ENCODE peak calls at places on chromosomes 2 and 18, in four cellular contexts. One of them, this sample, is unnamed.

GRCh38 chr2:218832520-218832919 is 917 bp upstream of the PRKAG3 start:
- DNase-seq in AG09309: no peak
- DNase-seq in tibial nerve: peak
- DNase-seq in choroid plexus epithelial cell: no peak
- DNase-seq in this sample: no peak

GRCh38 chr2:224308267-224308911 is 93.5 kb downstream of the FAM124B start:
- DNase-seq in AG09309: no peak
- DNase-seq in tibial nerve: no peak
- DNase-seq in choroid plexus epithelial cell: no peak
- DNase-seq in this sample: no peak

GRCh38 chr2:71471276-71471675 is 17.9 kb downstream of the DYSF start:
- DNase-seq in AG09309: no peak
- DNase-seq in tibial nerve: no peak
- DNase-seq in choroid plexus epithelial cell: peak
- DNase-seq in this sample: no peak

GRCh38 chr2:11753452-11753885 is 7.0 kb downstream of the LPIN1 start:
- DNase-seq in AG09309: no peak
- DNase-seq in tibial nerve: no peak
- DNase-seq in choroid plexus epithelial cell: no peak
- DNase-seq in this sample: no peak

GRCh38 chr2:36710858-36711520 is 14.5 kb downstream of the VIT start:
- DNase-seq in AG09309: no peak
- DNase-seq in tibial nerve: no peak
- DNase-seq in choroid plexus epithelial cell: no peak
- DNase-seq in this sample: no peak

GRCh38 chr18:45166341-45167108 is 448.8 kb upstream of the SLC14A2 start:
- DNase-seq in AG09309: peak
- DNase-seq in tibial nerve: no peak
- DNase-seq in choroid plexus epithelial cell: peak
- DNase-seq in this sample: no peak

GRCh38 chr2:42089340-42089925 is 41.6 kb downstream of the PKDCC start:
- DNase-seq in AG09309: no peak
- DNase-seq in tibial nerve: no peak
- DNase-seq in choroid plexus epithelial cell: peak
- DNase-seq in this sample: no peak

GRCh38 chr2:70514612-70515055 is 39.0 kb downstream of the TGFA start:
- DNase-seq in AG09309: no peak
- DNase-seq in tibial nerve: no peak
- DNase-seq in choroid plexus epithelial cell: no peak
- DNase-seq in this sample: no peak

GRCh38 chr18:79952996-79953559 is 1.6 kb upstream of the SLC66A2 start:
- DNase-seq in AG09309: no peak
- DNase-seq in tibial nerve: no peak
- DNase-seq in choroid plexus epithelial cell: no peak
- DNase-seq in this sample: no peak

GRCh38 chr18:60893331-60894114 is 439.7 kb upstream of the CDH20 start:
- DNase-seq in AG09309: no peak
- DNase-seq in tibial nerve: no peak
- DNase-seq in choroid plexus epithelial cell: no peak
- DNase-seq in this sample: no peak

GRCh38 chr2:80338794-80339193 is 34.2 kb upstream of the LRRTM1 start:
- DNase-seq in AG09309: no peak
- DNase-seq in tibial nerve: no peak
- DNase-seq in choroid plexus epithelial cell: no peak
- DNase-seq in this sample: no peak

GRCh38 chr2:173552540-173552939 is 197.9 kb downstream of the CDCA7 start:
- DNase-seq in AG09309: no peak
- DNase-seq in tibial nerve: no peak
- DNase-seq in choroid plexus epithelial cell: no peak
- DNase-seq in this sample: no peak

GRCh38 chr18:79100944-79101343 is 31.8 kb downstream of the ATP9B start:
- DNase-seq in AG09309: no peak
- DNase-seq in tibial nerve: no peak
- DNase-seq in choroid plexus epithelial cell: no peak
- DNase-seq in this sample: no peak

GRCh38 chr2:227188292-227188691 is 23.9 kb downstream of the COL4A3 start:
- DNase-seq in AG09309: peak
- DNase-seq in tibial nerve: no peak
- DNase-seq in choroid plexus epithelial cell: peak
- DNase-seq in this sample: no peak

GRCh38 chr2:238794050-238794449 is 53.8 kb upstream of the TWIST2 start:
- DNase-seq in AG09309: no peak
- DNase-seq in tibial nerve: no peak
- DNase-seq in choroid plexus epithelial cell: no peak
- DNase-seq in this sample: no peak

GRCh38 chr2:52794611-52795010 is 973.0 kb upstream of the CHAC2 start:
- DNase-seq in AG09309: no peak
- DNase-seq in tibial nerve: no peak
- DNase-seq in choroid plexus epithelial cell: no peak
- DNase-seq in this sample: no peak

GRCh38 chr2:151326532-151326931 is 30.9 kb upstream of the TNFAIP6 start:
- DNase-seq in AG09309: no peak
- DNase-seq in tibial nerve: no peak
- DNase-seq in choroid plexus epithelial cell: no peak
- DNase-seq in this sample: no peak

GRCh38 chr2:151329998-151330397 is 27.4 kb upstream of the TNFAIP6 start:
- DNase-seq in AG09309: no peak
- DNase-seq in tibial nerve: no peak
- DNase-seq in choroid plexus epithelial cell: no peak
- DNase-seq in this sample: no peak

GRCh38 chr2:151325696-151326095 is 31.7 kb upstream of the TNFAIP6 start:
- DNase-seq in AG09309: no peak
- DNase-seq in tibial nerve: no peak
- DNase-seq in choroid plexus epithelial cell: no peak
- DNase-seq in this sample: no peak
- H3K4me3 ChIP-seq in AG09309: no peak
- H3K4me3 ChIP-seq in tibial nerve: no peak
- H3K4me3 ChIP-seq in choroid plexus epithelial cell: no peak
- H3K4me3 ChIP-seq in this sample: no peak

DNA sequence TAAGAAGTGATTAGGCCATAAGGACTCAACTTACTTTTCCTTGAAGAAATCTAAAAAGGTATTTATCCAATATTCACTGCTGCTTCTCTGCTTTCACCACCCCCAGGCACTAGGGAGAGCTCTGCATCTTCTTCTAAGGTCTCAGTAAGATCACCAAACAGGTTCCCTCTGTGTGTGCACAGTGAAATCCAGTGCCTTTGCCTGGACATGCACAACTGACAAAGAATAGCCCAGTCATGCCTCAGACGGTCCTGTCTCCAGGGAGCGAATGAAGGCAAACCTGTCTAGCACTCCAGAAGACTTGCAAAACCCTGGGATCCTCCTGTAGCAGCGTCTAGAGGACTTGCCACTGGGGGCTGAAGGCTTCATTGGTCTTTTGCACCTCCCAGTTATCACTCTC is 344.5 kb upstream of the LRATD1 start:
- DNase-seq in AG09309: no peak
- DNase-seq in tibial nerve: no peak
- DNase-seq in choroid plexus epithelial cell: no peak
- DNase-seq in this sample: peak
- TF ChIP-seq CTCF in AG09309: no peak
- TF ChIP-seq CTCF in tibial nerve: no peak
- TF ChIP-seq CTCF in choroid plexus epithelial cell: no peak
- TF ChIP-seq CTCF in this sample: no peak

GRCh38 chr2:172096661-172097547 is 5.8 kb downstream of the DLX2 start:
- DNase-seq in AG09309: peak
- DNase-seq in tibial nerve: no peak
- DNase-seq in choroid plexus epithelial cell: peak
- DNase-seq in this sample: peak
- H3K4me3 ChIP-seq in AG09309: peak
- H3K4me3 ChIP-seq in tibial nerve: peak
- H3K4me3 ChIP-seq in choroid plexus epithelial cell: peak
- H3K4me3 ChIP-seq in this sample: peak

GRCh38 chr2:130727286-130727924 is 1.5 kb upstream of the GPR148 start:
- DNase-seq in AG09309: no peak
- DNase-seq in tibial nerve: peak
- DNase-seq in choroid plexus epithelial cell: peak
- DNase-seq in this sample: peak

GRCh38 chr2:130720528-130720927 is 8.3 kb upstream of the GPR148 start:
- DNase-seq in AG09309: no peak
- DNase-seq in tibial nerve: no peak
- DNase-seq in choroid plexus epithelial cell: no peak
- DNase-seq in this sample: no peak

GRCh38 chr2:130728007-130728454 is 839 bp upstream of the GPR148 start:
- DNase-seq in AG09309: no peak
- DNase-seq in tibial nerve: no peak
- DNase-seq in choroid plexus epithelial cell: peak
- DNase-seq in this sample: peak

GRCh38 chr2:130726614-130727180 is 2.2 kb upstream of the GPR148 start:
- DNase-seq in AG09309: no peak
- DNase-seq in tibial nerve: no peak
- DNase-seq in choroid plexus epithelial cell: no peak
- DNase-seq in this sample: no peak

DNA sequence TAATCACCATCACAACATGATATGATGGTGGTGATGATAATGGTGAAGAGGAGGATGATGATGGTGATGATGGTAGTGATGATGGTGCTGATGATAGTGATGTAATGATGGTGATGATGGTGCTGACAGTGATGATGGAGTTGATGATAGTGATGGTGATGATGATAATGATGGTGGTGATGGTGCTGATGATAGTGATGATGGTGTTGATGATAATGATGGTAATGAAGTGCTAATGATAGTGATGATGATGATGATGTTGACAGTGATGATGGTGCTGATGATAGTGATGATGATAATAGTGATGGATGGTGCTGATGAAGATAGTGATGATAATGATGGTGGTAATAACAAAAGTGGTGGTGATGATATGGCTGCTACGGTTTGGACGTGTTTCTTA is 4.4 kb upstream of the GPR148 start:
- DNase-seq in AG09309: no peak
- DNase-seq in tibial nerve: no peak
- DNase-seq in choroid plexus epithelial cell: no peak
- DNase-seq in this sample: no peak
- TF ChIP-seq CTCF in AG09309: no peak
- TF ChIP-seq CTCF in tibial nerve: no peak
- TF ChIP-seq CTCF in choroid plexus epithelial cell: no peak
- TF ChIP-seq CTCF in this sample: no peak

DNA sequence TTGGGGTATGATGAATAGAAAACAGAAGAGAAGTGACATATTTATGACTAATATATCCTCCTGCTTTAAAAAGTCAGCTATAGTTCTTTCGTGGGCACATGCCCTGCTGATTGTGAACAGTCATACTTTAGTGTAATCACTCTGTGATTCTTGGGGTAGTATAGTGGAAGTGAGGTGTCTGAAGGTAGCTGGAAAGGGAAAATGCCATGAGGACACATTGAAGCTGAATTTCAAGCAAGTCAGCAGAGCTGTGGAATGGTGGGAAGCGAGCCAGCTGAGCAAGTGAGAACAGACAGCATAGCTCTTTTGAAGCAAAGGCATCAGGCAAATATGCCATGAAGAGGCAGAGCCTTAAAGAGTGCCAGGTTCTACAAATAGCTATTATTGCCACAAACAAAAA is 20.7 kb downstream of the NETO1 start:
- DNase-seq in AG09309: no peak
- DNase-seq in tibial nerve: no peak
- DNase-seq in choroid plexus epithelial cell: no peak
- DNase-seq in this sample: no peak
- H3K4me3 ChIP-seq in AG09309: no peak
- H3K4me3 ChIP-seq in tibial nerve: no peak
- H3K4me3 ChIP-seq in choroid plexus epithelial cell: no peak
- H3K4me3 ChIP-seq in this sample: no peak

GRCh38 chr2:27442282-27442980 is at the start of gene KRTCAP3:
- DNase-seq in AG09309: no peak
- DNase-seq in tibial nerve: no peak
- DNase-seq in choroid plexus epithelial cell: no peak
- DNase-seq in this sample: peak
- TF ChIP-seq CTCF in AG09309: no peak
- TF ChIP-seq CTCF in tibial nerve: no peak
- TF ChIP-seq CTCF in choroid plexus epithelial cell: no peak
- TF ChIP-seq CTCF in this sample: peak

GRCh38 chr2:64327129-64327509 is 126.8 kb upstream of the LGALSL start:
- DNase-seq in AG09309: no peak
- DNase-seq in tibial nerve: no peak
- DNase-seq in choroid plexus epithelial cell: no peak
- DNase-seq in this sample: no peak

GRCh38 chr2:64325852-64326577 is 127.9 kb upstream of the LGALSL start:
- DNase-seq in AG09309: no peak
- DNase-seq in tibial nerve: no peak
- DNase-seq in choroid plexus epithelial cell: no peak
- DNase-seq in this sample: no peak

GRCh38 chr2:64326578-64327050 is 127.3 kb upstream of the LGALSL start:
- DNase-seq in AG09309: no peak
- DNase-seq in tibial nerve: no peak
- DNase-seq in choroid plexus epithelial cell: no peak
- DNase-seq in this sample: no peak

GRCh38 chr2:64328415-64328722 is 125.6 kb upstream of the LGALSL start:
- DNase-seq in AG09309: no peak
- DNase-seq in tibial nerve: no peak
- DNase-seq in choroid plexus epithelial cell: no peak
- DNase-seq in this sample: no peak

DNA sequence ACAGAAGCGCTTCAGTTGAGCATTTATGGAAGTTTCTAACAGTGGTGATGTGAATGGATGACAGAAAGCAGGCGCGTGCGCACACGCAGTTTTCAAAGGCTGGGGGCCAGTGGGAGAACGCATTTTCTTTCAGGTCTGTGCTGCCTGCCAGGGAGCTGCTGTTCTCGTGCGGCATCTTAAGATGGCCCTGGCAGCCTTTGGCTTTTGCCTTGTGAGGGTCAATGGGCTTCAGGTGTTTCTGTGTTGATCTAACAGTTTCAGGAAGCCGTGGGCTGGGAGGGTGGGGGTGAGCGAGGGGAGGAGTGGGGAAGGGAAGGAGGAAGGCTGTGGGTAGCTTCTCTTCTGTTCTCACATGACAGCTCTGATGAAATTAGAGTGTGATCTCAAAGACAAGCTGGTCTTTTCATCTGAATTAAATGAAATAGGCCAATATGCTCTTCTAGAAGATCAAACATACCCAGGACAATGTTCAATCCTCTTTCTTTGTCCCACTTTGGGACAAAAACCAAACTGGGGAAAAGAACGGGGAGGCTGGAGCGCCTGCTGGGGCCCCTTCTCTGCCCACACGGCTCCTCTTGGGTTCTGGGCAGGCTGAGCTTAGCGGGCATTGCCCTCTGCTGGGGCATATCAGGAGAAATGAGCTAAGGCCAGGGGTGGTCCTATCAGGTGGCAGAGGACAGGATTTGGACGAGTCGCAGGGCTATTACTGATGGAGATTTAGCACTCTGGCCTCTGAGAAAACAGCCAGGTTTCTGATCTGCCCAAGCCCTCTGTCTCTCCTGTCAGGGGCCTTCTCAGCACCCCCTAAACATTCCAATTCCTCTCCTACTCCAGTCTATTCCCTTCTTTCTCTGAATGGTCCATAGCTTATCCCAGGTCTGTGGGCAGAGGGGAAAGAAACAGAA is 126.2 kb upstream of the LGALSL start:
- DNase-seq in AG09309: no peak
- DNase-seq in tibial nerve: no peak
- DNase-seq in choroid plexus epithelial cell: peak
- DNase-seq in this sample: no peak
- H3K4me3 ChIP-seq in AG09309: no peak
- H3K4me3 ChIP-seq in tibial nerve: peak
- H3K4me3 ChIP-seq in choroid plexus epithelial cell: peak
- H3K4me3 ChIP-seq in this sample: no peak

DNA sequence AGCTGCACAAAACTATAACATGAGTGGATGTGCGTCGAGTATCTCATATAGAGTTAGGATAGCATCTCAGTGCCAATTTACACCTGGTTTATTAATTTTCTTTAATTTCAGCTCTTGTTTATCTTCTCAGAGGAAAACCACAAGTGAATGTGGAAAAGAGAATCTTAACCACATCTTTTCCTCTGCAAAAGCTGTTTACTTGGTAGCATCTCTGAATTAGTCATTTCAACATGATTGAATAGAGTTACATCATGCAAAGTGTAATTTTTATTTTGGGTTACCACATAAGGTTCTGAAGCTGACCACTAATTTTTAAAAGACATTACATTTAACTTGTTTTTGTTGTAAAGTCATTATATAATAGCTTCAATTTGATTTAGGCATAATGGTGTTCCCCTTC is 83.8 kb upstream of the FAM237A start:
- DNase-seq in AG09309: peak
- DNase-seq in tibial nerve: no peak
- DNase-seq in choroid plexus epithelial cell: peak
- DNase-seq in this sample: no peak
- TF ChIP-seq CTCF in AG09309: no peak
- TF ChIP-seq CTCF in tibial nerve: no peak
- TF ChIP-seq CTCF in choroid plexus epithelial cell: no peak
- TF ChIP-seq CTCF in this sample: no peak

This sample was measured in Caco-2.